ENCODE peak calls at places on chromosome 18, in five cellular contexts. X is Kasumi-1, K is GDM1, Y is left ventricle myocardium inferior, A is kidney epithelial cell. C is an unnamed sample.

GRCh38 chr18:35484034-35484433 is 13.7 kb downstream of the INO80C start:
- DNase-seq in A (no peak), Y (no peak), K (no peak), X (no peak), C (no peak)

GRCh38 chr18:10140928-10141327 is 227.1 kb downstream of the VAPA start:
- DNase-seq in K (no peak), X (no peak), A (no peak), Y (no peak), C (no peak)

GRCh38 chr18:49558356-49558755 is 3.5 kb upstream of the LIPG start:
- DNase-seq in K (no peak), Y (no peak), X (no peak), A (no peak), C (no peak)

GRCh38 chr18:46160050-46160798 is 56.0 kb downstream of the HAUS1 start:
- DNase-seq in A (no peak), K (no peak), Y (no peak), X (no peak), C (no peak)

GRCh38 chr18:79797518-79798345 is at the start of gene KCNG2:
- DNase-seq in X (no peak), K (no peak), A (no peak), Y (no peak), C (peak; percentile 66)

GRCh38 chr18:60893331-60894114 is 439.7 kb upstream of the CDH20 start:
- DNase-seq in K (no peak), X (no peak), Y (no peak), A (no peak), C (no peak)

GRCh38 chr18:52694804-52695203 is 354.8 kb downstream of the DCC start:
- DNase-seq in K (no peak), Y (no peak), A (no peak), X (peak; percentile 40), C (no peak)

GRCh38 chr18:48765053-48765452 is 185.7 kb downstream of the SMAD7 start:
- DNase-seq in X (no peak), Y (no peak), A (no peak), K (no peak), C (peak; percentile 24)

GRCh38 chr18:79381811-79382311 is 13.9 kb upstream of the NFATC1 start:
- DNase-seq in Y (no peak), A (no peak), X (no peak), K (no peak), C (no peak)

GRCh38 chr18:44035554-44035953 is 645.1 kb upstream of the SETBP1 start:
- DNase-seq in Y (no peak), K (no peak), A (no peak), X (no peak), C (no peak)

GRCh38 chr18:12879840-12880531 is 4.1 kb downstream of the PTPN2 start:
- DNase-seq in A (no peak), K (no peak), Y (no peak), X (peak; percentile 28), C (no peak)

GRCh38 chr18:75070625-75071483 is 138.1 kb downstream of the PTGR3 start:
- DNase-seq in A (peak; percentile 91), K (peak; percentile 71), Y (no peak), X (peak; percentile 98), C (no peak)

GRCh38 chr18:10051877-10052631 is 138.2 kb downstream of the VAPA start:
- DNase-seq in A (no peak), Y (peak; percentile 64), K (no peak), X (no peak), C (peak; percentile 66)

GRCh38 chr18:35851286-35851967 is 121.1 kb upstream of the RMP24 start:
- DNase-seq in Y (no peak), A (no peak), K (no peak), X (no peak), C (no peak)

GRCh38 chr18:39624934-39625333 is 2059.3 kb upstream of the CELF4 start:
- DNase-seq in K (no peak), Y (no peak), X (no peak), A (peak; percentile 32), C (no peak)

GRCh38 chr18:39825485-39825884 is 2129.5 kb upstream of the PIK3C3 start:
- DNase-seq in K (no peak), A (no peak), Y (no peak), X (no peak), C (no peak)

GRCh38 chr18:6486313-6486712 is 71.6 kb upstream of the L3MBTL4 start:
- DNase-seq in Y (no peak), A (no peak), K (no peak), X (no peak), C (no peak)

GRCh38 chr18:32175265-32175664 is 14.6 kb upstream of the MEP1B start:
- DNase-seq in A (no peak), Y (peak; percentile 22), X (no peak), K (no peak), C (no peak)

GRCh38 chr18:22045221-22045918 is 124.0 kb upstream of the GATA6 start:
- DNase-seq in K (no peak), X (no peak), Y (no peak), A (no peak), C (no peak)

GRCh38 chr18:76383636-76384035 is 111.4 kb downstream of the ZNF516 start:
- DNase-seq in A (no peak), K (no peak), Y (no peak), X (no peak), C (no peak)

GRCh38 chr18:75612491-75612890 is 185.0 kb upstream of the SMIM21 start:
- DNase-seq in K (no peak), A (no peak), Y (no peak), X (no peak), C (no peak)

GRCh38 chr18:48022531-48023330 is 92.3 kb upstream of the SMAD2 start:
- DNase-seq in X (peak; percentile 93), A (no peak), Y (no peak), K (peak; percentile 81), C (no peak)

GRCh38 chr18:49563130-49563540 is 1.3 kb downstream of the LIPG start:
- DNase-seq in A (no peak), Y (no peak), X (no peak), K (no peak), C (no peak)

GRCh38 chr18:34773961-34774754 is 64.1 kb downstream of the DTNA start:
- DNase-seq in A (peak; percentile 76), X (peak; percentile 41), K (no peak), Y (peak; percentile 53), C (peak; percentile 71)

GRCh38 chr18:8224576-8224975 is 384.7 kb upstream of the RAB12 start:
- DNase-seq in K (no peak), A (no peak), X (no peak), Y (no peak), C (no peak)

GRCh38 chr18:59996370-59996966 is 96.7 kb downstream of the PMAIP1 start:
- DNase-seq in K (no peak), Y (no peak), A (no peak), X (peak; percentile 64), C (no peak)

GRCh38 chr18:12085786-12086185 is 7.9 kb upstream of the ANKRD62 start:
- DNase-seq in Y (no peak), K (no peak), X (no peak), A (no peak), C (no peak)

GRCh38 chr18:44909191-44909719 is 228.6 kb downstream of the SETBP1 start:
- DNase-seq in Y (no peak), K (no peak), A (no peak), X (peak; percentile 33), C (no peak)

GRCh38 chr18:35355140-35355618 is 11.0 kb upstream of the ZNF24 start:
- DNase-seq in X (peak; percentile 88), Y (peak; percentile 58), A (peak; percentile 49), K (peak; percentile 33), C (peak; percentile 72)

GRCh38 chr18:34857310-34857709 is 147.2 kb downstream of the DTNA start:
- DNase-seq in X (no peak), K (no peak), A (no peak), Y (no peak), C (no peak)

GRCh38 chr18:37450434-37451133 is 115.0 kb downstream of the CELF4 start:
- DNase-seq in K (no peak), X (no peak), A (no peak), Y (no peak), C (no peak)

GRCh38 chr18:2970762-2971659 is 41.9 kb downstream of the LPIN2 start:
- DNase-seq in X (peak; percentile 89), K (no peak), A (no peak), Y (no peak), C (no peak)

GRCh38 chr18:45588831-45589558 is 26.3 kb upstream of the SLC14A2 start:
- DNase-seq in X (no peak), K (no peak), A (no peak), Y (no peak), C (no peak)

GRCh38 chr18:3649559-3650426 is 199.8 kb downstream of the TGIF1 start:
- DNase-seq in K (no peak), Y (no peak), X (no peak), A (no peak), C (no peak)

GRCh38 chr18:48742304-48742703 is 203.5 kb downstream of the CTIF start:
- DNase-seq in A (no peak), K (no peak), Y (no peak), X (no peak), C (peak; percentile 57)

GRCh38 chr18:74488354-74488753 is 7.8 kb upstream of the CNDP2 start:
- DNase-seq in K (no peak), Y (no peak), A (no peak), X (no peak), C (no peak)

GRCh38 chr18:77177009-77177408 is 44.4 kb upstream of the MBP start:
- DNase-seq in X (no peak), A (peak; percentile 26), Y (no peak), K (no peak), C (no peak)

GRCh38 chr18:13370995-13371625 is 152.6 kb downstream of the LDLRAD4 start:
- DNase-seq in X (no peak), K (no peak), Y (no peak), A (no peak), C (no peak)

GRCh38 chr18:23887493-23887892 is 127.1 kb upstream of the TTC39C start:
- DNase-seq in A (no peak), K (no peak), X (no peak), Y (no peak), C (peak; percentile 39)